ENCODE peak calls at places on chromosomes 7 and 10, in four cellular contexts. O is mesendoderm, C is colonic mucosa, E is tibial artery. M is an unnamed sample. For H3K27me3, the result is how much of the 10 kb centered on the place peaks cover.

GRCh38 chr7:98372993-98373392 is 27.9 kb downstream of the BAIAP2L1 start:
- DNase-seq in C (no peak), E (no peak), O (no peak), M (no peak)

GRCh38 chr10:35412900-35413491 is 76.7 kb downstream of the CCNY start:
- DNase-seq in E (no peak), C (no peak), O (peak), M (peak)

GRCh38 chr10:108544500-108545120 is 1378.7 kb downstream of the XPNPEP1 start:
- DNase-seq in C (peak), E (no peak), O (peak), M (peak)

GRCh38 chr10:21246178-21246577 is 279.3 kb downstream of the SKIDA1 start:
- DNase-seq in C (no peak), E (no peak), O (no peak), M (no peak)

GRCh38 chr10:101644002-101644401 is 51.0 kb downstream of the FBXW4 start:
- DNase-seq in O (peak), E (no peak), C (no peak), M (peak)

GRCh38 chr10:97089209-97089865 is 96.4 kb downstream of the SLIT1 start:
- DNase-seq in E (no peak), C (no peak), O (peak), M (no peak)

GRCh38 chr7:139396323-139396951 is 36.7 kb downstream of the LUC7L2 start:
- DNase-seq in C (no peak), E (no peak), O (no peak), M (no peak)

GRCh38 chr10:77939561-77940001 is 13.0 kb upstream of the DLG5 start:
- DNase-seq in E (peak), C (peak), O (peak), M (peak)

GRCh38 chr10:90960355-90960814 is 39.5 kb upstream of the ANKRD1 start:
- DNase-seq in E (no peak), C (no peak), O (peak), M (no peak)

GRCh38 chr7:142300689-142301088 is 42.8 kb upstream of the PRSS58 start:
- DNase-seq in O (peak), C (no peak), E (no peak), M (no peak)

GRCh38 chr7:26397786-26398435 is 106.2 kb downstream of the SNX10 start:
- DNase-seq in O (peak), E (no peak), C (peak), M (no peak)

GRCh38 chr7:149624006-149624405 is 126.4 kb upstream of the ZNF746 start:
- DNase-seq in E (no peak), C (peak), O (peak), M (peak)

GRCh38 chr7:114088541-114088940 is 169.7 kb upstream of the PPP1R3A start:
- DNase-seq in E (no peak), O (no peak), C (no peak), M (no peak)

GRCh38 chr7:45032421-45032820 is 32.4 kb downstream of the CCM2 start:
- DNase-seq in E (peak), O (no peak), C (no peak), M (no peak)

GRCh38 chr7:449249-450019 is 70.2 kb downstream of the PDGFA start:
- DNase-seq in E (no peak), C (no peak), O (no peak), M (no peak)

GRCh38 chr7:54858008-54858692 is 99.1 kb upstream of the SEC61G start:
- DNase-seq in C (no peak), E (no peak), O (peak), M (no peak)

GRCh38 chr10:5014936-5015335 is 11.3 kb upstream of the AKR1C2 start:
- DNase-seq in C (no peak), E (no peak), O (peak), M (no peak)

GRCh38 chr10:74925716-74926115 is 99.3 kb downstream of the KAT6B start:
- DNase-seq in E (no peak), C (no peak), O (no peak), M (no peak)

GRCh38 chr10:103592186-103593021 is 98.9 kb downstream of the NEURL1 start:
- DNase-seq in C (no peak), E (no peak), O (peak), M (no peak)

GRCh38 chr10:22481687-22482539 is 136.6 kb downstream of the SPAG6 start:
- DNase-seq in C (no peak), O (peak), E (no peak), M (no peak)

GRCh38 chr10:22481106-22481505 is 135.8 kb downstream of the SPAG6 start:
- DNase-seq in E (no peak), C (no peak), O (no peak), M (no peak)

GRCh38 chr10:22478555-22479334 is 133.4 kb downstream of the SPAG6 start:
- DNase-seq in C (no peak), O (no peak), E (no peak), M (no peak)

GRCh38 chr10:22477365-22478287 is 132.3 kb downstream of the SPAG6 start:
- DNase-seq in C (no peak), O (peak), E (no peak), M (no peak)

GRCh38 chr10:22479419-22479818 is 134.1 kb downstream of the SPAG6 start:
- DNase-seq in E (no peak), C (no peak), O (peak), M (no peak)
- H3K27me3 ChIP-seq in E (under half), C (under half), O (under half), M (under half)

GRCh38 chr7:73633323-73633722 is 9.0 kb upstream of the MLXIPL start:
- DNase-seq in C (no peak), E (no peak), O (no peak), M (no peak)

GRCh38 chr7:73633844-73634243 is 9.5 kb upstream of the MLXIPL start:
- DNase-seq in C (no peak), O (no peak), E (no peak), M (no peak)

GRCh38 chr7:73631558-73631957 is 7.2 kb upstream of the MLXIPL start:
- DNase-seq in C (no peak), E (no peak), O (no peak), M (no peak)

GRCh38 chr7:73638921-73639320 is 14.6 kb upstream of the MLXIPL start:
- DNase-seq in E (no peak), O (no peak), C (no peak), M (no peak)

DNA sequence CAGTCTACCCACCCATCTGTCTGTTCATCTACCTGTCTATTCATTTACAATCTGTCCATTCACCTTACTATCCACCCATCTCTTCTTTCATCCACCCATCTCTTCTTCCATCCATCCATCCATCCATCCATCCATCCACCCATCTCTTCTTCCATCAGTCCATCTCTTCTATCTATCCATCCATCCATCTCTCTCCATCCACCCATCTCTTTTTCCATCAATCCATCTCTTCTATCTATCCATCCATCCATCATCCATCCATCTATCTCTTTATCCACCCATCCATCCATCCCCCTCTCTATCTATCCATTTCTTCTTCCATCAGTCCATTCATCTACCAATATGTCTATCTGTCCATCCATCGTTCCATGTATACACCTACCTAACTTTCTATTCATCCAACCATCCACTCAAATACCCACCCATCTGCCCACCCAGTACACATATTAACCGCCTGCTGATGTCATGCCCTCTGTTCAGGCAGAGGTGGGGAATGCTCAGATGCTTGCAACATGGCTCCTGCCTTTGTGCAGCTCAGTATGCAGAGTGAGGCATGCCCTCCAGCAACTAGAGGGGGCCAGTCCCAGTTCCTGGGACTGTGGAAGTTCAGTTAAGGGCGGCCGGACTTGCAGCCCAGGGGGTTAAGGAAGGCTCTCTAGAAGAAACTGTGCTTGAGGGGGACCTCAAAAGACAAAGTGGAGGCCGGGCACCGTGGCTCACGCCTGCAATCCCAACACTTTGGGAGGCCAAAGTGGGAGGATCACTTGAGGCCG is 11.3 kb upstream of the MLXIPL start:
- DNase-seq in C (no peak), O (no peak), E (no peak), M (no peak)
- H3K27me3 ChIP-seq in C (under half), O (under half), E (under half), M (under half)

GRCh38 chr10:95290801-95291633 is at the start of gene PDLIM1:
- DNase-seq in O (peak), E (peak), C (peak), M (peak)
- H3K27me3 ChIP-seq in O (under half), E (under half), C (under half), M (under half)

DNA sequence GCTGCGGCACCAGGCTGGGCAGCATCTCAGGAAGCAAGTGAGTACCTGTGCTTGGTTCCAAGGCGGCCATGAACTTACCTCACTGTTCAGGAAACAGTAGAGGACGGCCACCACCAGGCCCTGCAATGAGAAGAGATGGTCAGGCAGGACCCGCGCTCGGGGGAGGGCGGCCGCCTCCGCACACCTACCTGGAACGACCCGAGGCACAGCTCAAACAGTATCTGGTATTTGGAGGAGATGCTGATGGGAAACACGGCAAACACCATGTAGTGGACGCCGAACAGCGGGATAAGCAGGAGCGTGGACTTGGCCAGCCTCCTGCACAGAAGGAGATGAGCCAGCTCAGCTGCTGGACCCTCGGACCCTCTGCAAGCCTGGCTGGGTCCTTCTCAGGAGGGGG is 112.9 kb downstream of the VIPR2 start:
- DNase-seq in E (peak), O (no peak), C (peak), M (no peak)
- H3K27me3 ChIP-seq in E (under half), O (under half), C (under half), M (under half)

GRCh38 chr10:120827251-120827875 is 23.8 kb upstream of the WDR11 start:
- DNase-seq in C (no peak), O (no peak), E (no peak), M (no peak)
- H3K27me3 ChIP-seq in C (under half), O (under half), E (under half), M (under half)

DNA sequence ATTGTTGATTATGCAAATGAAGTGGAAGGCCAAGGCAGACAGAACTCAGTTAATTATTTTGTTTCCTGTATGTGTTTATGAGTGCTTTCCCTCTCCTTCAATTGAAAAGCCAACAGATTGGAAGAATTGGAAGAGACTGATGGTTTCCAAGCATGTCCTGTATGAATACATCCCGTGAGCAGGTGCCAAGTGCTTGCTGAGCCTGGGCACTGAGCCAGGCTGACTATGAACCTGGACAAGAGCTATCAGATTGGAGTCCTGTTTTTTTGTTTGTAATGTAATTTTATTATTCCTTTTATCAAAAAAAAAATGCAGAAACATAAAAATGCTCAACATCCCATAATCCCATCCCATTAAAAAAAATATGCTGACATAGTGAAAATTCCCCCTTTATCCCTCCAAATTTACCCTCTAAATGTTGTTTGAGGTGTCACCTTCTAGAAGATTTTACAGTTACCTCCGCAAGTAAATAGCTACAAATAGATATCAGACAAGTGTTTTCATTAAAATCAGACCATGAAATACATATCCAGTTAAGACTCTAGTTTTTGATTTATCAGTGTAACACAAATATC is 449.5 kb downstream of the GRID1 start:
- DNase-seq in E (no peak), C (no peak), O (no peak), M (no peak)
- H3K27me3 ChIP-seq in E (under half), C (under half), O (under half), M (under half)

DNA sequence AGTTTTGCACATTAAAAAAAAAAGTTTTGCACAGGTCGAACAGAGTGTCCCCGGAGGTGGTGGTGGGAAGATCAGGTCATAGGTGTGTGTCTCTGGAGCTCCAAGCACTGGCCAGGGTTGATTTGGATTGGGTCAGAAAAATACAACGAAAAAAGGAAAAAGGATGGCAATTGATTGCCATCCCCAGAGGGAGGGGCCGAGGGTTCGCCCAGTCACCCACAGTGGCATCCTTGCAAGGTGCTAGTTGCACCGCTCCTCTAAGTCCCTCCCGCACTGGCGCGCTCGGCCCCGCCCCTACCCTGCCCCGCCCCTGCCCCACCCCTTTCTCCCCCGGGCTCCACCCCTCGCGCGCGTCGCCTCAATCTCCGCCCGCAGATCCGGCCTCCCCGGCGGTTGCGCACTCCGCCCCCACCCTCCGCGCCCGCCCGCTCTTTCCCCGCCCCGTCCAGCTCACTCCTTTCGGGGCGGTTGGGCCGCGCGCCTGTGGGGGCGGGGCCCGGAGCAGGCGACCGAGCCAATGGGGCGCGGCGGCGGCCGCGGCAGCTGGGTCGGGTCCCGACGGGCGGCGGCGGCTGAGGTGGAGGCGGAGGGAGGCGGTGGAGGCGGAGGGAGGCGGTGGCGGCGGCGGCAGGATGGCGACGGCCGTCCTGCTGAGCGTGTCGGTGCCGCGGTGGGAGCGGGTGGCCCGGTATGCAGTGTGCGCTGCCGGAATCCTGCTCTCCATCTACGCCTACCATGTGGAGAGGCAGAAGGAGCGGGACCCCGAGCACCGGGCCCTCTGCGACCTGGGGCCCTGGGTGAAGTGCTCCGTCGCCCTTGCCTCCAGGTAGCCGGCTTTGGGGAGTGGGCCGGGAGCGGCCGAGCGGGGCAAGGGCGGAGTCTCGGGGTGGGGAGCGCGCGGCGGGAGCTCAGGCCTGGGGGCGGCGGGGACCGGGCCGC is 31.5 kb upstream of the ERV3-1 start:
- DNase-seq in O (peak), C (peak), E (peak), M (peak)
- H3K27me3 ChIP-seq in O (under half), C (under half), E (under half), M (under half)